ENCODE peak calls at places on chromosomes 1 and 21, in nine cellular contexts. H is GM06990, M is bronchial epithelial cell, S is lower leg skin, J is stomach, P is lower lobe of right lung, L is GM23338, F is psoas muscle, Y is epithelial cell of proximal tubule. D is an unnamed sample.

GRCh38 chr1:50978144-50978851 is 8.3 kb downstream of the CDKN2C start:
- DNase-seq in H (peak; percentile 75), M (peak; percentile 17), S (no peak), J (peak; percentile 61), P (peak; percentile 65), L (peak; percentile 94), F (peak; percentile 89), Y (no peak), D (peak; percentile 73)

GRCh38 chr1:119055568-119055967 is 67.4 kb upstream of the TBX15 start:
- DNase-seq in H (no peak), M (no peak), S (no peak), J (no peak), P (no peak), L (no peak), F (no peak), Y (no peak), D (no peak)

GRCh38 chr1:82565146-82565545 is 764.4 kb downstream of the ADGRL2 start:
- DNase-seq in H (no peak), M (peak; percentile 71), S (peak; percentile 36), J (no peak), P (no peak), L (peak; percentile 50), F (no peak), Y (peak; percentile 97), D (peak; percentile 80)

GRCh38 chr1:109787845-109788605 is 24.3 kb upstream of the EPS8L3 start:
- DNase-seq in H (no peak), M (no peak), S (no peak), J (peak; percentile 26), P (peak; percentile 44), L (no peak), F (peak; percentile 42), Y (no peak), D (no peak)

GRCh38 chr21:45478115-45478801 is 64.0 kb downstream of the SLC19A1 start:
- DNase-seq in H (no peak), M (peak; percentile 22), S (no peak), J (peak; percentile 75), P (peak; percentile 83), L (peak; percentile 84), F (peak; percentile 75), Y (no peak), D (peak; percentile 50)

GRCh38 chr1:156676820-156677615 is at the start of gene NES:
- DNase-seq in H (no peak), M (no peak), S (no peak), J (no peak), P (no peak), L (peak; percentile 91), F (peak; percentile 85), Y (no peak), D (no peak)

GRCh38 chr1:67646145-67647035 is 38.6 kb upstream of the GADD45A start:
- DNase-seq in H (no peak), M (no peak), S (no peak), J (no peak), P (no peak), L (no peak), F (peak; percentile 59), Y (no peak), D (no peak)

GRCh38 chr1:159774465-159774864 is 6.3 kb upstream of the DUSP23 start:
- DNase-seq in H (no peak), M (no peak), S (no peak), J (no peak), P (no peak), L (no peak), F (no peak), Y (no peak), D (peak; percentile 26)

GRCh38 chr1:179976970-179977651 is 22.5 kb downstream of the CEP350 start:
- DNase-seq in H (no peak), M (no peak), S (no peak), J (no peak), P (no peak), L (peak; percentile 37), F (no peak), Y (no peak), D (no peak)

DNA sequence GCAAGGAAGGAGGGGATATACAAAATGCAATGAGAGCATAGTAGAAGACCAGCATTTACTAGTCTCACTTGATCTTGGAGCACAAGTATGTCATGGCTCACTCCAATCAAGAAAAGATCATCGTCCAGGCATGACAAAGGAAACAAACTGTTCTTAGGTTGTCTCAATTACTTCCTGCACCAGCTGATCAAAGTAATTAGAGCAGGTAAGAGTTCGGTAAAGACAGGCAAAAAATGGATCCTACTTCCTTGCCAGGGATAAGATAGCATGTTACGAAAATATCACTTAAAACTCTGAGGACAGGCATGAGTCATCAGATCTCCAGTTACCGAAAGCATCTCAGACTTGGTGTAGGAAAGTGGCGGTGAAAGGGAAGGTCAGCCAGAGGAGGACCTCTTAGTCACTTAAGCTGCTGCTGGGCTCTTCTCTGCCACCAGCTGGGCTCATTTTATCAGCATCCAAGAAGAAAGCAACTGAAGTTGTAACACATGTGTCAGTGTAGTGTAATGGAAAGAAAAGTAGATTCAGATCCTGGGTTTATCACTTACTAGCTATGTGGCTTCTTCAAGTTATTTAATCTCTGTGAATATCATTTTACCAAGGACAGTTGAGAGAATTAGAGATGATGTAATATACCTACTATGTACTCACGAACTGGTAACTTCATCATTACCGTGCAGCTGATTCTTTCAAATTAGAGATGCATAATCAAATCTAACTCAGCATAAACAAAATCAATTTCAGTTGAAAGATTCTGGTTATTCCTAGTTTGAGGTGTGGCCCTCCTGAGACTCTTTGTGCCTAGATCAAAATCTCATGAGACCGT is 46.8 kb downstream of the XCL1 start:
- DNase-seq in H (no peak), M (peak; percentile 86), S (no peak), J (no peak), P (no peak), L (no peak), F (peak; percentile 78), Y (no peak), D (peak; percentile 91)
- TF ChIP-seq CTCF in H (no peak), M (peak; percentile 14), S (no peak), J (no peak), P (no peak), L (no peak), F (peak; percentile 20), Y (peak; percentile 9), D (no peak)

DNA sequence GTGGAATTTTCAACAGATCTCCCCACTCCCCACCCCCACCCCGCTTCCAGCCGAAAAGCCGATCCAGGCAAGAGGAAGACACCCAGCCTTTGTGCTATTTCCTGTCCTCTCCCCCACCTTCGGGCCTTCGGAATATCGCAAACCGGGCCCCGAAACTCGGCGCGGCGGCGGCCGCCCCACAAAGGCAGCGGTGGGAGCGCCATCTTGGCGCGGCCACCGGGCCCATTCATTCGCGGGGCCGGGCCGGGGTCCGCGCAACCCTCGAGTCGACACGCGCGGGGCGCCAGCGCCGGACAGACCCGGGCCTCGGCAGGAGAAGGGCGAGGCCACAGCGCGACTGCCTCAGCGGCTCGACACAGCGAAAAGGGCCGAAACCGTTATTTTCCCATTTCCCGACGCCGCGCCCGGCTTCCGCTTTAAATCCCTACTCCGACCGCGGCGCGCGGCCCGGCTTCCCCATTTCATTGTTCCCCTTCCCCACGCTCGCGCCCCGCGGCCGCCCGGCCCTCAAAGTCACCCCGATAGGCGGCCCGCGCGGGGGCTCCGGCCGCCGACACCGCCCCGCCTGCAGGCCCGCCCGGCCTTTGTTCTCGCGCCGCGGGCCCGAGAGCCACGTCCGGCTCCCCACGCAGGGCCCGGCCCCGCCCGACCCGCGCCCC is 911 bp downstream of the GNB1 start:
- DNase-seq in H (peak; percentile 71), M (peak; percentile 23), S (no peak), J (peak; percentile 62), P (peak; percentile 92), L (peak; percentile 72), F (peak; percentile 82), Y (no peak), D (peak; percentile 40)
- TF ChIP-seq CTCF in H (no peak), M (no peak), S (no peak), J (no peak), P (no peak), L (no peak), F (no peak), Y (no peak), D (no peak)

GRCh38 chr1:226438007-226438406 is 30.1 kb upstream of the PARP1 start:
- DNase-seq in H (no peak), M (peak; percentile 34), S (no peak), J (no peak), P (no peak), L (peak; percentile 47), F (no peak), Y (no peak), D (peak; percentile 71)
- TF ChIP-seq CTCF in H (no peak), M (peak; percentile 14), S (no peak), J (no peak), P (peak; percentile 14), L (peak; percentile 50), F (no peak), Y (peak; percentile 29), D (peak; percentile 28)

GRCh38 chr1:117930173-117930447 is 571 bp downstream of the WDR3 start:
- DNase-seq in H (no peak), M (no peak), S (no peak), J (no peak), P (no peak), L (no peak), F (no peak), Y (peak; percentile 2), D (no peak)

GRCh38 chr1:117930484-117930883 is 945 bp downstream of the WDR3 start:
- DNase-seq in H (no peak), M (peak; percentile 2), S (no peak), J (no peak), P (no peak), L (peak; percentile 5), F (no peak), Y (peak; percentile 2), D (peak; percentile 9)

GRCh38 chr1:117929340-117930172 is at the start of the genes GDAP2 and WDR3:
- DNase-seq in H (peak; percentile 93), M (peak; percentile 97), S (peak; percentile 96), J (peak; percentile 97), P (peak; percentile 99), L (peak; percentile 99), F (peak; percentile 98), Y (peak; percentile 83), D (peak; percentile 98)

GRCh38 chr1:117932576-117932975 is 3.0 kb downstream of the WDR3 start:
- DNase-seq in H (no peak), M (peak; percentile 81), S (no peak), J (no peak), P (no peak), L (no peak), F (no peak), Y (no peak), D (no peak)

DNA sequence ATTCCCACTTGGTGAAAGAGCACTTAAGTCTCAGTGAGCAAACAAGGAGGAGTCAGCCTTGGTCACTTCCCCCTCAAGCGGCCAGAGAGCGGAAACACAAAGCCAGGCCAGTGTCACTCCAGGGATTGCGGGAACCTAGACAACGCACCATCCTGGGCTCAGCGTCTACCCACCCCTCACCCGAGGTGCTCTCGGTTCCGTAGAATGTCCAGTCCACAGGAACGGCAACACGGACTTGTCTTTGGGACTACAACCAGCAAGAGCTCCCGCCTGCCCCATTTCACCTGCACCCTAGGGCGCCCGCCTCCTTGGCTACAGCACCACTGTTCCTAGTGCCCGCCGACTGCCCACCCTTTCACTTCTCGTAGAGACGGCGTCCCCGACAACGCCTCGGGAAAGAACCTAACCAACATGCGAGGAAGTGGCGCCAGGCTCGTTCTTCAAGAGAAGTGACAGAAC is 511 bp downstream of the GDAP2 start:
- DNase-seq in H (no peak), M (peak; percentile 63), S (peak; percentile 25), J (peak; percentile 54), P (peak; percentile 78), L (peak; percentile 79), F (peak; percentile 69), Y (peak; percentile 16), D (peak; percentile 65)
- TF ChIP-seq CTCF in H (no peak), M (peak; percentile 31), S (no peak), J (no peak), P (no peak), L (no peak), F (no peak), Y (peak; percentile 22), D (no peak)